ENCODE peak calls at places on chromosomes 6 and 20, in five cellular contexts. C, E, T, J and U are unnamed samples. For H3K4me1, the result is how much of the 10 kb centered on the place peaks cover.

GRCh38 chr6:27593861-27594260 is 121.0 kb upstream of the ZNF184 start:
- DNase-seq in C (no peak), E (no peak), T (no peak), J (no peak), U (no peak)

GRCh38 chr6:76885861-76886301 is 577.4 kb downstream of the HTR1B start:
- DNase-seq in C (no peak), E (no peak), T (no peak), J (no peak), U (peak)

GRCh38 chr6:137112067-137112355 is 61.4 kb downstream of the IL22RA2 start:
- DNase-seq in C (no peak), E (no peak), T (no peak), J (no peak), U (no peak)

GRCh38 chr6:136228811-136229210 is 21.3 kb downstream of the MTFR2 start:
- DNase-seq in C (no peak), E (no peak), T (no peak), J (no peak), U (no peak)

GRCh38 chr20:38649275-38649891 is 47.8 kb downstream of the ARHGAP40 start:
- DNase-seq in C (no peak), E (no peak), T (no peak), J (no peak), U (no peak)

GRCh38 chr6:72554203-72554564 is 67.7 kb upstream of the KCNQ5 start:
- DNase-seq in C (no peak), E (no peak), T (no peak), J (no peak), U (no peak)

GRCh38 chr6:49264496-49264895 is 198.6 kb downstream of the MMUT start:
- DNase-seq in C (no peak), E (no peak), T (no peak), J (peak), U (no peak)

GRCh38 chr20:19920388-19921138 is 96.6 kb upstream of the NAA20 start:
- DNase-seq in C (no peak), E (no peak), T (no peak), J (no peak), U (no peak)

DNA sequence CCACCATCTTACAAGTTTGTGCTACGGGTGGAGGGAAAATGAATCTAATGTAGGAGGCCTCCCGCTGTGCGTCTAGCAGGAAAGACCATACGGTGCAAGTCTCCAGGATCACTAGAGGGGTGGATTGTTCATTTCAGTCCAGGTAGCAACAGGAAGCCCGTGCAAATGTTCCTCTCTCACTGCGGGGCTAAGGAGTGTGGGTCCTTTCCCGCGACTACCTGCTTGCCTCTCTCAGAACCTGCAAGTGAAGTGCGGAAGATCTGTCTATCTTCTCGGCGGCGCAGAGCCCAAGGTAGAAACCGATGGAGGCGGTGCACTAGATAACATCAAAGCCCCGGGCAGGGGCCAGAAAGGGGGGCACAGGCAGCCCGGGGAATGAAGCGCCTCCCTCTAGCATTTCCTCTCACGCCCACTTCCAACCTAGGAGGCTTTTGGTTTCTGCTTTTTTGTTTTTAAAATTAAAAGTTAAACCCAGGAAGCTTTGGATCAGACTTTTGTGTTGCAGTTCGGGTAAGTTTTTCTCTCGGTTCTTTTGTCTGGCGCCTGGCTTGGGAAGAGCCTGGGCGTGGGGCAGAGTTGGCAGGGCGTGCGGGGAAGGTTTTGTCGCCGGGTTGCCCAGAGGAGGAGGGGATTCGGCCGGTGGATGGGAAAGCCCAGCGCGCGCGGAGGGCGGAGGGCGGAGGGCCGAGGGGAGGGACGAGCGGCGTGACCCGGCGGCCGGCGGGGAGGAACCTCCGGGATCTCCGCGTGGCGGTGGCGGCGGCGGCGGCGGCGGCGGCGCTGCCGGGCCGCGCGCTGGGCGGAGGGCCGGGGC is 3.5 kb upstream of the HIVEP1 start:
- DNase-seq in C (peak), E (peak), T (peak), J (peak), U (peak)
- TF ChIP-seq POLR2A in C (peak), E (no peak), T (no peak), J (no peak), U (no peak)

GRCh38 chr6:15326072-15326614 is 80.3 kb downstream of the JARID2 start:
- DNase-seq in C (no peak), E (no peak), T (no peak), J (no peak), U (no peak)
- H3K4me1 ChIP-seq in C (under half), E (half or more), T (under half), J (half or more), U (half or more)

GRCh38 chr20:46089076-46089337 is 755 bp downstream of the NCOA5 start:
- DNase-seq in C (no peak), E (peak), T (no peak), J (no peak), U (no peak)

GRCh38 chr20:46084805-46085792 is 4.7 kb downstream of the NCOA5 start:
- DNase-seq in C (no peak), E (peak), T (no peak), J (no peak), U (no peak)

GRCh38 chr20:46089338-46090094 is at the start of gene NCOA5:
- DNase-seq in C (peak), E (peak), T (peak), J (peak), U (peak)

GRCh38 chr20:46088409-46089075 is 1.2 kb downstream of the NCOA5 start:
- DNase-seq in C (no peak), E (peak), T (no peak), J (no peak), U (no peak)

DNA sequence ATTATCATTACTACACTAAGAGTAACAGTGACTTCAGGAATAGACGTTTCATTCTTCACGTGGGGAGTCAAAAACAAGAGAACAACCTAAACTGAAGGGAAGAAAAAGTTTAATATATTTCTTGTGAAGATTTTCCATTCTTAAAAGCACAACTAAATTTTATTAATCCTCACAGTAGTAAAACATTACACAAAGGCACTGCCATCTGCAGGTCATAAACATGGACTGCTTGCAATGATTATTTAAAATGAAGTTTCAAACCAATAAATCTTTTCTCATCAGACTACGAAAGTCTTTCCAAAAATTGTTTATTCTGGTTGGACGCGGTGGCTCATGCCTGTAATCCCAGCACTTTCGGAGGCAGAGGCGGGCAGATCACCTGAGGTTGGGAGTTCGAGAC is 2.6 kb downstream of the NCOA5 start:
- DNase-seq in C (no peak), E (no peak), T (no peak), J (no peak), U (no peak)
- TF ChIP-seq CTCF in C (peak), E (peak), T (peak), J (peak), U (peak)

GRCh38 chr6:151663559-151663958 is 143.9 kb upstream of the ESR1 start:
- DNase-seq in C (no peak), E (no peak), T (no peak), J (no peak), U (no peak)

GRCh38 chr6:151666526-151666925 is 141.0 kb upstream of the ESR1 start:
- DNase-seq in C (no peak), E (no peak), T (no peak), J (no peak), U (no peak)

GRCh38 chr6:151661928-151662327 is 145.6 kb upstream of the ESR1 start:
- DNase-seq in C (no peak), E (no peak), T (no peak), J (no peak), U (no peak)

GRCh38 chr6:151664390-151664789 is 143.1 kb upstream of the ESR1 start:
- DNase-seq in C (no peak), E (no peak), T (no peak), J (no peak), U (no peak)

DNA sequence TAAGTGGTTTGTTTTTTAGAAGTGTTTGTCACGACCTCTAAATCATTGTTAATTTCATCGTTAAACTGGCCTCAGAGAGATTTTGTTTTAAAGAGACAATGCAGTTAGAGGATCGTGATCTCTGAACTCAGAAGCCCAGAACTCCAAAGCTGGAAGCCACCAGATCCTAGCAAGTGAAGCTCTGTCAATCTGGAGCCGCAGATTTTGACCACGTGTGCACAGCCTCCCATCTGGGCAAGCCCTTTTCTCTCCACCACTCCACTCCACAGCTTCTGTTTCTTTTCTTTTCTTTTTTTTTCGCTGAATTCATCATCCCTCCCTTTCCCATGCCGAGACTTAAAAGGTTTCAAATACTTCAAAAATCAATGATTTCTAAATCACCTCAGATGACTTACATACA is 142.2 kb upstream of the ESR1 start:
- DNase-seq in C (no peak), E (no peak), T (no peak), J (no peak), U (no peak)
- TF ChIP-seq POLR2A in C (no peak), E (no peak), T (no peak), J (no peak), U (no peak)

GRCh38 chr6:3345836-3346235 is 87.1 kb downstream of the PSMG4 start:
- DNase-seq in C (peak), E (no peak), T (no peak), J (no peak), U (peak)

GRCh38 chr6:3341467-3341866 is 82.7 kb downstream of the PSMG4 start:
- DNase-seq in C (no peak), E (no peak), T (no peak), J (no peak), U (no peak)

GRCh38 chr6:3340358-3340798 is 81.6 kb downstream of the PSMG4 start:
- DNase-seq in C (no peak), E (no peak), T (no peak), J (no peak), U (no peak)

GRCh38 chr6:3340891-3341290 is 82.1 kb downstream of the PSMG4 start:
- DNase-seq in C (peak), E (no peak), T (no peak), J (no peak), U (no peak)

DNA sequence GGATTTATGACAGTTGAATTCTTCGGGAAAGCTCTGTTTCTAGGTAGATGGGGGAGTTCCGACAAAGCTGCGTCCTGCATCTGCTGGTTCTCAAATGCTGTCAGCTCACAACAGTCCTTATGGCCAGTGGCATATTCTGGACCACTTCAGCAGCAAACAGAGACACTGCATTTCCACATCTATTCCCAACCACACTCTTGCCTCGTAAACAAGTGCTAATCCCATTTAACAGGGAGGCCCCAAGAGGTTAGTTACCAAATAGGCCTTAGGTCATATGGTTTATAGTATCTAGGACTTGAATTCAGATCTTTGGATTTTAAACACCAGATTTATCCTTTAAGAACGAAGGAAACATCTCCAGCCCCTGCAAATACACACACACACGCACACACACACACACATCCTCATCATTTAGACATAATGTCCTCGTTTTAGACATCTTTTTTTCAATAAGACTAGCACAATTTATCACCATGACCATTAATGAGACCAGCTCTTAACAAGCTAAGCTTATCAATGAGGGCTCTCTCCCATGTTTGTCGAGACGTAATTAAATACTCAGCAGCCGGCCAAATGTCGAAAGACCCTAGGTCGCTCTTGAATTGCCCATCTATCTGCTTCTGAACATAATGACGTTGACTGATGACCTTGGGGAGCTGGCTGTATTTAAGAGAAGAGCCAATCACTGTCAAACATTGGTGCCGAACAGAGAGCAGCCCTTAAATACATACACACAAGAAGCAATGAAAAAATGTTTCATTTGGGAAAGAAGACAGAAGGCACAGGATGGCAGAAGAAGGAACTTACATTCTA is 84.5 kb downstream of the PSMG4 start:
- DNase-seq in C (no peak), E (no peak), T (no peak), J (no peak), U (no peak)
- H3K4me1 ChIP-seq in C (under half), E (under half), T (under half), J (under half), U (under half)